ENCODE peak calls at places on chromosomes 11 and 22, in five cellular contexts. C is brain microvascular endothelial cell, V is NCI-H1105 treated with DMSO at 0.1 percent for 48 hours, J is SIG-M5, X is PC-9. H is an unnamed sample.

GRCh38 chr22:41888638-41889200 is 26.2 kb downstream of the SHISA8 start:
- DNase-seq in C (no peak), V (no peak), J (no peak), X (no peak), H (no peak)

GRCh38 chr11:87421422-87421821 is 383.7 kb downstream of the TMEM135 start:
- DNase-seq in C (peak), V (peak), J (no peak), X (no peak), H (peak)

GRCh38 chr11:62806611-62807121 is 1.4 kb upstream of the NXF1 start:
- DNase-seq in C (no peak), V (no peak), J (peak), X (no peak), H (no peak)

GRCh38 chr11:124717421-124717785 is 22.3 kb upstream of the NRGN start:
- DNase-seq in C (peak), V (no peak), J (no peak), X (no peak), H (no peak)

GRCh38 chr11:130631119-130631518 is 182.7 kb downstream of the ADAMTS15 start:
- DNase-seq in C (peak), V (no peak), J (peak), X (peak), H (no peak)

GRCh38 chr11:30392221-30392784 is 69.4 kb downstream of the ARL14EP start:
- DNase-seq in C (no peak), V (no peak), J (no peak), X (no peak), H (no peak)

GRCh38 chr22:24002272-24002671 is 3.0 kb downstream of the GSTT4 start:
- DNase-seq in C (no peak), V (no peak), J (no peak), X (no peak), H (no peak)

GRCh38 chr11:120139316-120140069 is 1.6 kb upstream of the TRIM29 start:
- DNase-seq in C (no peak), V (no peak), J (no peak), X (no peak), H (no peak)

GRCh38 chr11:122556605-122557004 is 98.9 kb upstream of the UBASH3B start:
- DNase-seq in C (no peak), V (peak), J (no peak), X (peak), H (peak)

GRCh38 chr11:134322553-134322952 is 9.2 kb upstream of the GLB1L2 start:
- DNase-seq in C (no peak), V (no peak), J (no peak), X (no peak), H (no peak)

GRCh38 chr11:79304599-79305212 is 136.1 kb downstream of the TENM4 start:
- DNase-seq in C (no peak), V (no peak), J (no peak), X (no peak), H (no peak)

GRCh38 chr11:3623126-3623525 is 18.7 kb downstream of the ART5 start:
- DNase-seq in C (no peak), V (no peak), J (no peak), X (no peak), H (no peak)

GRCh38 chr22:22687638-22688500 is 43.5 kb downstream of the GGTLC2 start:
- DNase-seq in C (peak), V (peak), J (no peak), X (no peak), H (no peak)

GRCh38 chr11:77030834-77031414 is 3.3 kb upstream of the B3GNT6 start:
- DNase-seq in C (no peak), V (no peak), J (no peak), X (no peak), H (no peak)

GRCh38 chr11:130189492-130190210 is 30.1 kb downstream of the ST14 start:
- DNase-seq in C (no peak), V (no peak), J (no peak), X (no peak), H (no peak)

GRCh38 chr11:64122411-64123101 is 43.4 kb downstream of the MACROD1 start:
- DNase-seq in C (no peak), V (peak), J (no peak), X (no peak), H (no peak)

GRCh38 chr22:19287889-19288288 is 3.6 kb downstream of the CLTCL1 start:
- DNase-seq in C (peak), V (no peak), J (no peak), X (peak), H (no peak)

GRCh38 chr22:42171417-42171816 is 40.8 kb upstream of the CYP2D6 start:
- DNase-seq in C (no peak), V (no peak), J (no peak), X (no peak), H (no peak)

GRCh38 chr11:130725417-130726233 is 190.7 kb downstream of the SNX19 start:
- DNase-seq in C (no peak), V (no peak), J (no peak), X (peak), H (no peak)

GRCh38 chr11:95542868-95543551 is 246.6 kb downstream of the FAM76B start:
- DNase-seq in C (no peak), V (no peak), J (no peak), X (no peak), H (no peak)

GRCh38 chr11:66176650-66177049 is 91.8 kb upstream of the RAB1B start:
- DNase-seq in C (no peak), V (no peak), J (no peak), X (no peak), H (no peak)

GRCh38 chr11:126150256-126150655 is 61.2 kb downstream of the RPUSD4 start:
- DNase-seq in C (no peak), V (no peak), J (no peak), X (no peak), H (no peak)

GRCh38 chr11:130549393-130549999 is 101.1 kb downstream of the ADAMTS15 start:
- DNase-seq in C (no peak), V (no peak), J (no peak), X (no peak), H (no peak)

GRCh38 chr11:40787243-40787642 is 672.2 kb downstream of the LRRC4C start:
- DNase-seq in C (no peak), V (no peak), J (no peak), X (no peak), H (no peak)

GRCh38 chr22:50173221-50173982 is 2.9 kb downstream of the PANX2 start:
- DNase-seq in C (no peak), V (no peak), J (no peak), X (no peak), H (no peak)

GRCh38 chr11:7587712-7588111 is 73.9 kb downstream of the PPFIBP2 start:
- DNase-seq in C (no peak), V (no peak), J (no peak), X (no peak), H (no peak)

GRCh38 chr11:3165152-3165705 is at the start of gene OSBPL5:
- DNase-seq in C (no peak), V (peak), J (no peak), X (peak), H (peak)

GRCh38 chr11:116311141-116311540 is 461.6 kb downstream of the BUD13 start:
- DNase-seq in C (no peak), V (peak), J (no peak), X (no peak), H (no peak)

GRCh38 chr11:108975641-108976071 is 310.8 kb downstream of the DDX10 start:
- DNase-seq in C (no peak), V (peak), J (no peak), X (no peak), H (no peak)

GRCh38 chr22:37232140-37232998 is 11.7 kb downstream of the RAC2 start:
- DNase-seq in C (no peak), V (no peak), J (no peak), X (no peak), H (peak)

GRCh38 chr22:47854226-47854625 is 1091.8 kb downstream of the TBC1D22A start:
- DNase-seq in C (no peak), V (no peak), J (no peak), X (no peak), H (no peak)

GRCh38 chr22:38423512-38424503 is 31.2 kb downstream of the KCNJ4 start:
- DNase-seq in C (no peak), V (no peak), J (no peak), X (no peak), H (no peak)

GRCh38 chr11:1746956-1747752 is 3.2 kb downstream of the IFITM10 start:
- DNase-seq in C (no peak), V (no peak), J (no peak), X (no peak), H (no peak)

GRCh38 chr11:19474211-19474610 is 233.5 kb upstream of the E2F8 start:
- DNase-seq in C (no peak), V (no peak), J (no peak), X (no peak), H (no peak)

GRCh38 chr22:29031236-29031982 is 30.2 kb downstream of the C22orf31 start:
- DNase-seq in C (peak), V (no peak), J (no peak), X (peak), H (no peak)

GRCh38 chr11:96758957-96759356 is 369.1 kb downstream of the JRKL start:
- DNase-seq in C (no peak), V (no peak), J (no peak), X (no peak), H (no peak)